ENCODE peak calls at places on chromosomes 3 and 15, in four cellular contexts. L, V, N and S are unnamed samples.

GRCh38 chr3:49723301-49723630 is 485 bp downstream of the GMPPB start:
- DNase-seq in L (no peak), V (peak; percentile 62), N (no peak), S (no peak)

GRCh38 chr3:17070560-17070959 is 185.8 kb downstream of the PLCL2 start:
- DNase-seq in L (no peak), V (no peak), N (no peak), S (no peak)

GRCh38 chr15:29458361-29458760 is 188.7 kb upstream of the NSMCE3 start:
- DNase-seq in L (no peak), V (no peak), N (no peak), S (no peak)

GRCh38 chr3:13687409-13687989 is 138.6 kb downstream of the FBLN2 start:
- DNase-seq in L (no peak), V (no peak), N (no peak), S (no peak)

GRCh38 chr3:125186261-125186770 is 26.2 kb downstream of the SLC12A8 start:
- DNase-seq in L (peak; percentile 30), V (peak; percentile 53), N (no peak), S (no peak)

GRCh38 chr3:10790713-10791112 is 25.3 kb upstream of the SLC6A11 start:
- DNase-seq in L (no peak), V (no peak), N (no peak), S (no peak)

GRCh38 chr15:40307421-40308165 is at the start of gene PLCB2:
- DNase-seq in L (no peak), V (no peak), N (peak; percentile 16), S (no peak)

GRCh38 chr3:126056681-126057546 is 27.0 kb downstream of the SLC41A3 start:
- DNase-seq in L (no peak), V (peak; percentile 3), N (no peak), S (peak; percentile 19)

GRCh38 chr3:24048843-24049242 is 103.8 kb downstream of the NR1D2 start:
- DNase-seq in L (no peak), V (no peak), N (no peak), S (no peak)

GRCh38 chr3:7285502-7285901 is 424.6 kb downstream of the GRM7 start:
- DNase-seq in L (no peak), V (no peak), N (no peak), S (peak; percentile 49)

GRCh38 chr3:50333744-50334328 is 5.8 kb upstream of the TUSC2 start:
- DNase-seq in L (no peak), V (no peak), N (no peak), S (peak; percentile 86)

DNA sequence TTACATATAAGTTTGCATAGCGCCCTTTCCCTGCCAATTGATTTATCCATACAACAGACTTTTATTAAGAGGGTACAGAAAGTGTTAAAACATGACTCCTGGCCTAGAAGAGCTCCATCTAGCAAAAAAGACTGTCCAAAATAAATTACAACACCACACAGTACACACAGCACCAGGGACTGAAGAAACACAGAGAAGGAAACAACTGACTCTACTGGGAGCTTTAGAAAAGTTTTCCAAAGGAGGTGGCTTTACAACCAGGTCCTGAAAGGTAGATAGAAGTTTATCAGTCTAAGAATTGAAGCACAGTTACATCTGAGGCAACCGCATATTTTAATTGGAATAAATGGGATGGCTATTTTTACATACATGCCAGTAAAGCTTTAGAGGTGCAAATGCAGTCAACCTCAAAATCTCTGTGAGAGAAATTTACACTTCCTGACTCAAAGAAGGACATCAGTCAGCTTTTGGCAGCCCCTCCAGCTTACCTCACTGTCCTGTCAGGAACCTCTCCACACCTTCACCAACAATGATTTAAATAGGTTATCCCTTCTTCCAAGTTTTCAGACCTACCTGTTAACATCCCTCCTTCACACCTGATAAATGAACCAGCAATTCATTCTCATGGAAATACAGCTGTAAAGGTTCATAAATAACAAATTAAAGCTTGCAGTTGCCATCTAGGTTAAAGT is 286.2 kb downstream of the SHOX2 start:
- DNase-seq in L (no peak), V (no peak), N (no peak), S (no peak)
- H2AFZ ChIP-seq in L (peak overlapping the region; percentile 97), V (no peak overlapping the region), N (no peak overlapping the region), S (no peak overlapping the region)

DNA sequence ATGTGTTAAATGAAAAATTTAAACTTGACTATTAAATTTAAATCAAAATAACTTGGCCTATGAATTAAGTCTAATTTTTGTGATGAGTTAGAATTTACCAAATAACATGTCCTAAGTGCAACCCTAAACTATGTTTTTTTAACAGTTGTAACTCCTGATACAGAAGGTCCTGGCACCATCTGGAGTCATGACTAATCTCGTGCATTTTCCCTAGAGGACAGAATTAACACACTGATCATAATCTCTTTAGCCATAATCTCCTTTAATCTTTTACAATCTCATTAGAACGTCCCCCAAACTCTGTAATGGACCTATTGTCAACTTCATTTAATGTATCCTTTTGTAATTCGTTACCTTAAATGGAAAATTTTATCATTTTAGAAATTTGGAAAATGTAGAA is 100.6 kb downstream of the SUCNR1 start:
- DNase-seq in L (no peak), V (no peak), N (no peak), S (peak; percentile 70)
- TF ChIP-seq MAX in L (no peak), V (no peak), N (no peak), S (no peak)

GRCh38 chr15:35737521-35737920 is 191.6 kb upstream of the DPH6 start:
- DNase-seq in L (no peak), V (no peak), N (no peak), S (no peak)
- H2AFZ ChIP-seq in L (no peak overlapping the region), V (no peak overlapping the region), N (no peak overlapping the region), S (peak overlapping the region; percentile 41)

DNA sequence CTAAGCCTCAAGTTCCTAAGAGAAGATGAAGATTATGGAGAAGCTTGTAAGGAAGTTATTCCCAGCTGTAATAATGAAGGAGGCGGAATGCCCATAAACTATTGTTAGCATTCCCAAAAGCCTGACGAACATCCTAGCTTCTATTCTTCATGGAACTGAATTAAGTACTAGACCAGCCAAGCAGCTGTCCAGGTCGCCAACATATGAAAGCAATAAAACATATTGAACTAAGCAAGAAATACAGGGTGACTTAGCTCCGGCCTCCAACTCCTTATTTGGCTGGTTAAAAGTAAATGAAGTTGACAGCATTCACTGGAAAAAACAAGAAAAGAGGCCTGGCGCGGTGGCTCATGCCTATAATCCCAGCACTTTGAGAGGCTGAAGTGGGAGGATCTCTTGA is 174.0 kb upstream of the TPM1 start:
- DNase-seq in L (no peak), V (no peak), N (no peak), S (no peak)
- TF ChIP-seq MAX in L (no peak), V (no peak), N (no peak), S (no peak)

GRCh38 chr3:8455451-8456117 is 46.0 kb upstream of the LMCD1 start:
- DNase-seq in L (no peak), V (no peak), N (no peak), S (peak; percentile 37)
- H2AFZ ChIP-seq in L (no peak overlapping the region), V (no peak overlapping the region), N (no peak overlapping the region), S (no peak overlapping the region)

DNA sequence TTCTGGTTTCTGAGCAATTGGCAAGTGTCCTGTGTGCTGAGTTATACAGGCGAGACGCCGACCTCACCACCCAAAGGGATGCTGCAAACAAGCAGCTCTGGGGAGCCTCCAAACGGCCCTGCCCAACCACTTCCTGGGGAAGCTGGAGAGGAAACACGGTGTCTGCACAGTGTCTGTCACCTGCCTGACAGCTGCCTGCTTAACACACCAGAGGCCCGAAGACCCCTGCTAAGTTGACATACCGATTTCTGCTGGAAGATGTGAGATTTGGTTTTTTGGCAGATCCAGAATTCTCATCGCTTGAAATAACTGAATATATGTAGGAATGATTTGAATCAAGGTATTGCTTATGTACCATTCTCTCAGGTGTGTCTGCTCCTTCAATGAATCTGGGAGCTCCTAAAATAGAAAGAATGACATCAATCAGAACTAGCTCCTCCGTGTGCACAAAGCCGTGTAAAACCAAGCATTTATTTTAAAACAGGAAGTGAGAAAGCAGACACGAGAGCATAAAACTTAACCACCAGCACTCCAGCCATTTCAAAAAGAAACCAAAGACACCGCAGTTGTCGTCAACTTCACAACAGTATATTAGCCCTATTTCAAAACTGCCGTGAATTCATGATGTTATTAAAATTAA is 27.2 kb downstream of the LRRC2 start:
- DNase-seq in L (no peak), V (no peak), N (peak; percentile 97), S (peak; percentile 11)
- TF ChIP-seq MAX in L (no peak), V (no peak), N (no peak), S (no peak)

GRCh38 chr3:66317750-66318366 is 97.1 kb downstream of the SLC25A26 start:
- DNase-seq in L (no peak), V (no peak), N (no peak), S (no peak)
- H2AFZ ChIP-seq in L (no peak overlapping the region), V (no peak overlapping the region), N (no peak overlapping the region), S (no peak overlapping the region)